ENCODE peak calls at places on chromosomes 16 and 17, in seven cellular contexts. G, E, P, W, J, Y and N are unnamed samples.

GRCh38 chr16:81036751-81037350 is 1.2 kb downstream of the ATMIN start:
- DNase-seq in G (no peak), E (no peak), Y (no peak), W (peak), J (no peak), P (no peak), N (no peak)

GRCh38 chr16:47777191-47777590 is 316.1 kb downstream of the PHKB start:
- DNase-seq in P (peak), Y (peak), G (no peak), W (peak), J (no peak), E (no peak), N (no peak)

GRCh38 chr17:31586946-31587345 is 195.5 kb downstream of the RAB11FIP4 start:
- DNase-seq in P (no peak), Y (no peak), E (no peak), J (no peak), G (no peak), W (peak), N (no peak)

GRCh38 chr16:82047787-82048186 is 12.7 kb downstream of the HSD17B2 start:
- DNase-seq in J (no peak), W (no peak), G (no peak), P (no peak), E (no peak), Y (no peak), N (no peak)

GRCh38 chr17:45284176-45285140 is 22.6 kb upstream of the SPATA32 start:
- DNase-seq in E (peak), Y (no peak), J (no peak), W (no peak), P (no peak), G (no peak), N (no peak)

GRCh38 chr16:58426960-58427359 is 34.7 kb downstream of the GINS3 start:
- DNase-seq in G (no peak), W (no peak), P (no peak), E (no peak), J (no peak), Y (no peak), N (no peak)

GRCh38 chr16:4767872-4768548 is 1.0 kb upstream of the ZNF500 start:
- DNase-seq in G (no peak), W (peak), Y (peak), J (peak), E (peak), P (peak), N (peak)

GRCh38 chr17:3609689-3610088 is 478 bp upstream of the TRPV1 start:
- DNase-seq in Y (no peak), P (no peak), G (no peak), W (no peak), E (no peak), J (no peak), N (no peak)

GRCh38 chr16:68079616-68080344 is 5.4 kb upstream of the NFATC3 start:
- DNase-seq in E (peak), Y (no peak), W (no peak), G (no peak), P (no peak), J (peak), N (peak)

GRCh38 chr16:83983491-83983890 is 15.4 kb downstream of the NECAB2 start:
- DNase-seq in W (peak), Y (peak), G (no peak), P (no peak), J (no peak), E (no peak), N (no peak)

GRCh38 chr17:7589891-7590611 is at the start of gene SOX15:
- DNase-seq in P (peak), E (no peak), W (no peak), Y (no peak), J (no peak), G (no peak), N (no peak)

GRCh38 chr17:62911106-62911505 is 54.9 kb upstream of the TANC2 start:
- DNase-seq in P (no peak), G (no peak), E (no peak), Y (no peak), W (peak), J (no peak), N (no peak)

DNA sequence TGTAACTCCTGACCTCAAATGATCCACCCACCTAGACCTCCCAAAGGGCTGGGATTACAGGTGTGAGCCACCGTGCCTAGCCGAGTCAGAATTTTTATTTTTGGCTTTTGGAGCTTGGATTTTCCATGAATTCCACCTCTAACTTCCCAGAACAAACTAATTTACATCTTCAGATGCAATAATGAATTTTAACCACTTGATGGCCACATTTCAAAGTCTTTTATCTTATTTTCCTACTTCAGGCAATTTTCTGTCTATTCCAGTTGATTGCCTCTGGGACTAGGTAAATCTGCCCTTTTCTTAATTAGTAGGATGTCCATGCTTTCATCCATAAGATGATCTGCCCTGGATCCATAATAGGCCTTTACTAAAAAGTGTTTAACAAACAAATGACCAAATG is 156.4 kb upstream of the ANKFN1 start:
- DNase-seq in G (no peak), J (no peak), Y (no peak), P (no peak), W (no peak), E (no peak), N (no peak)
- TF ChIP-seq CTCF in G (no peak), J (no peak), Y (no peak), P (peak), W (no peak), E (no peak), N (no peak)

GRCh38 chr16:66696669-66697630 is at the start of gene CMTM4:
- DNase-seq in G (peak), J (peak), W (peak), Y (peak), E (peak), P (peak), N (peak)
- TF ChIP-seq CTCF in G (no peak), J (no peak), W (peak), Y (no peak), E (no peak), P (peak), N (peak)

GRCh38 chr17:15945493-15946209 is 721 bp downstream of the ADORA2B start:
- DNase-seq in Y (no peak), E (no peak), G (no peak), J (no peak), P (peak), W (peak), N (no peak)

GRCh38 chr17:15947331-15947730 is 2.4 kb downstream of the ADORA2B start:
- DNase-seq in Y (no peak), E (no peak), G (no peak), P (peak), W (peak), J (no peak), N (no peak)

GRCh38 chr17:15943971-15944719 is 785 bp upstream of the ADORA2B start:
- DNase-seq in P (no peak), G (no peak), W (no peak), E (no peak), J (no peak), Y (no peak), N (no peak)

GRCh38 chr17:15946611-15947120 is 1.7 kb downstream of the ADORA2B start:
- DNase-seq in P (peak), Y (no peak), G (no peak), J (no peak), W (peak), E (no peak), N (no peak)

DNA sequence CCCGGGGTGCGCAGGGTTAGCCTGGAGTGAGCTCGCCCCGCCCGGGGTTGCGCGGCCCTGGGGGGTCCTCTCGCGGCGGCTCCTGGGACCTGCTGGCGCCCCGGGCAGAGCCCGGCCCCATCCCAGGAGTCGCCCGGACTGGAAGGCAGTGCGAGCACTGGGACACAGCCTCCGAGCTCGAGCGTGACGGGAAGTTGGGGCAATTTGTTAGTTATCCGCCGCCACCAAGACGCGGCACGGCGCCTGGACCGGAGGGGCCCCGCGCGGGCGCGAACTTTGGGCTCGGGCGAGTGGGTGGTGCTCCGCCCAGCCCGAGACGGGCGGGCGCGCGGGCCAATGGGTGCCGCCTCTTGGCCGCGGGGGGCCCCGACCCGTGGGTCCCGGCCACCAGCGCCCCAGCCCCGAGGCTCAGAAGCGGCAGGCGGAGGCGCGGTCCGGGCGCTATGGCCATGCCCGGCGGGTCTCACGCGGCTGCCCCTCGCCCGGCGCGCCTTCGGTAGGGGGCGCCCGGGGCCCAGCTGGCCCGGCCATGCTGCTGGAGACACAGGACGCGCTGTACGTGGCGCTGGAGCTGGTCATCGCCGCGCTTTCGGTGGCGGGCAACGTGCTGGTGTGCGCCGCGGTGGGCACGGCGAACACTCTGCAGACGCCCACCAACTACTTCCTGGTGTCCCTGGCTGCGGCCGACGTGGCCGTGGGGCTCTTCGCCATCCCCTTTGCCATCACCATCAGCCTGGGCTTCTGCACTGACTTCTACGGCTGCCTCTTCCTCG is at the start of gene ADORA2B:
- DNase-seq in J (peak), G (no peak), P (peak), W (peak), E (no peak), Y (peak), N (no peak)
- TF ChIP-seq CTCF in J (peak), G (peak), P (peak), W (peak), E (no peak), Y (peak), N (peak)

DNA sequence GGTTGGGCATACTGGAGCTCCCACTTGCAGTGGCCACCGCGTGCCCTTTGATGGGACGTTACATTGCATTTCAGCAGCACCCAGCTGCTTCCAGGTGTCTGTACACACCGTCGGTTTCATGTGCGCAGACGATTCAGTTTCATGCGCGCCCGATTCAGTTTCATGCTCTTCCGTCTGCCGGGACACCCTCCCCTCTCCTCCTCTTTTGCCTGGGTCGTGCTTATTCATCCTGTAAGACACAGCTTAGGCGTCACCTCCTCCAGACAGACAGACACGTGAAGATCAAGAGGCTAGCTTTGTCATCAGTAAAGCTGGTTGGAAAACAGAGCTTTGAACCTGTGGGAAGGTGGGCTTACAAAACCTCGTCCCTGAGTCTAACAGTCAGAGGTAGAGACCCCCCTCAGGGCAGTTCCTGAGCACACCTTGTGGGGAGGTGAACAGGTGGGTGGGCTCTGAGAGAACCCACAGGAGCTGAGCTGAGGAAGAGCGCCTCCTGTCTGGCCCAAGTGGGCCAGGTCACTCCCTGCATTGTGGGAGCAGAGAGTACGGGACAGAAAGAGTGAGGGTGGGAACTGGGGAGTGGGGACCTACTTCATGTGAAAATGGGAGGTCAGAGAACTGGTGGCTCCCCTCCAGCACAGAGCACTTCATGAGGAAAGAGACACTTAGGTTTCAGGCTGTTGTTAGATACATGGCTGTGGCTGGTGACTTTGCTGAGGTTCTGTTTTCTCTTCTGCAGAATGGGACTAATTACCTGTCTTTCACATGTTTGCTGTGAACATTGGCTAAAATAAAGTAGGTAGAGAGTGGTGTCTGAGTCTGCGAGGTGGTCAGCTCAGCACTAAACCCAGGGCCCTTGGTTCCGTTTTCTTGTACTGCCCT is 122.1 kb downstream of the SNX29 start:
- DNase-seq in J (no peak), W (no peak), P (no peak), Y (no peak), G (no peak), E (no peak), N (no peak)
- TF ChIP-seq CTCF in J (no peak), W (no peak), P (no peak), Y (no peak), G (no peak), E (no peak), N (no peak)

GRCh38 chr16:28925386-28926228 is 569 bp upstream of the RABEP2 start:
- DNase-seq in G (no peak), P (peak), Y (peak), E (peak), J (peak), W (peak), N (peak)

GRCh38 chr16:28924762-28925385 is at the start of gene RABEP2:
- DNase-seq in W (peak), G (peak), J (peak), E (peak), Y (peak), P (peak), N (peak)

GRCh38 chr16:28923231-28923587 is 1.8 kb downstream of the RABEP2 start:
- DNase-seq in Y (no peak), E (no peak), J (no peak), P (no peak), W (no peak), G (no peak), N (no peak)

GRCh38 chr16:28923652-28924398 is 1.2 kb downstream of the RABEP2 start:
- DNase-seq in P (no peak), E (no peak), Y (no peak), W (no peak), G (no peak), J (no peak), N (no peak)

DNA sequence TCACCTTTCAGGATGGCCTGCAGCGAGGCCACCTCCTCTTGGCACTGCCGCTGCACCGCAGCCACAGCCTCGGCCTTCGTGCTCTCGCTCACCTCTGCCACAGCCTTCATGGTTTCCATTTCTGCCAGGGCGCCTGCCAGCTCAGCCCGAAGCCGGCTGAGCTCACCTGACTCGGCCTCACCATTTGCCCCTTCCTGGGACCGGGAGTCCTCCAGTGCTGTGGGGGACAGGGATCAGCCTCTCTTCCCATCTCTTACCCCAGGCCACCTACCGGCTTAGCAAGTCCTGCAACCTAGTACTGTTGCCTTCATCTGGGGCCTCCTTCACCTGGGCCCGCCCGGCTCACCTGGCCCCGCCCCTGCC is 658 bp downstream of the RABEP2 start:
- DNase-seq in G (no peak), W (no peak), E (no peak), J (no peak), P (no peak), Y (no peak), N (no peak)
- TF ChIP-seq CTCF in G (no peak), W (no peak), E (no peak), J (peak), P (no peak), Y (no peak), N (no peak)

DNA sequence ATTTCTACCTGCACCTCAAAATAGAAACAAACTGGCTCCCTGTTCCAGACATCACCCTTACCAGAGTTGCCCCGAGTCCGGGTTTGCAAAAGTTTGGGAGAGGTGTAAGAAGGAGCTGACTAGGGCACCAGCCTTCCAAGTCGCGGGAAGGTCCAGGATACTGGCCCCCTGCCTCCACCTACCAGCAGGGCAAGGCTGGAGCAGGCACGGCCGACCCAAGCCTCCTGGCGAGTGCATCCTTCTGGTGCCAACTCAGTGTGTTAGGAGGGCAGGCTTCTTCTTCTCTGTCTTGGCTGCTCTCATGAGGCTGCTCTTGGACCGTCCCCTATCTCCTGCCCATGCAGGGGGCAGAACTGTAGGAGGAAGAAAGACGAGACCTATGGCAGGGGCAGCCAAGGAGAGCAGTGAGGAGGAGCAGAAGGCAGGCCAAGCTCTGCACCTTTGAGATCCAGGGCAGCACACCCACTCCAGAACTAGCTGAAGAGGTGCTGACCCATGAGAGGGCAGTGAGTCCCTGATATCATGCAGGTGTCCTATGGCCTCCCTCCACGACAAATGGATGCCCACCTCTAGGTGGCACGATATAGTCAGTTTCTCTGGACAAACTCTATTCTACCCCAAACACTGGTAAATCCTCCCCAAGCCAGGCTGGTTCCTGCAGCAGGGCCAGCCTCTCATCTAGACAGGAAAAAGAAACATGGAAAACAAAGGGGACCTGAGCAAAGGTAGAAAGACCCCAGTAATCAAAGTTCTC is 54.4 kb downstream of the CYTH1 start:
- DNase-seq in P (no peak), G (no peak), Y (no peak), E (no peak), J (no peak), W (no peak), N (no peak)
- TF ChIP-seq CTCF in P (no peak), G (no peak), Y (no peak), E (no peak), J (no peak), W (no peak), N (no peak)

GRCh38 chr17:67273900-67274299 is 28.9 kb upstream of the HELZ start:
- DNase-seq in G (no peak), E (no peak), Y (no peak), P (no peak), W (no peak), J (no peak), N (no peak)

GRCh38 chr17:67278363-67278762 is 33.4 kb upstream of the HELZ start:
- DNase-seq in Y (no peak), W (no peak), G (no peak), E (no peak), P (no peak), J (no peak), N (no peak)

GRCh38 chr17:67279115-67279514 is 34.1 kb upstream of the HELZ start:
- DNase-seq in J (no peak), G (no peak), E (no peak), Y (no peak), W (no peak), P (no peak), N (no peak)

GRCh38 chr17:67274466-67274865 is 29.5 kb upstream of the HELZ start:
- DNase-seq in G (no peak), J (no peak), E (no peak), Y (no peak), W (no peak), P (no peak), N (no peak)

DNA sequence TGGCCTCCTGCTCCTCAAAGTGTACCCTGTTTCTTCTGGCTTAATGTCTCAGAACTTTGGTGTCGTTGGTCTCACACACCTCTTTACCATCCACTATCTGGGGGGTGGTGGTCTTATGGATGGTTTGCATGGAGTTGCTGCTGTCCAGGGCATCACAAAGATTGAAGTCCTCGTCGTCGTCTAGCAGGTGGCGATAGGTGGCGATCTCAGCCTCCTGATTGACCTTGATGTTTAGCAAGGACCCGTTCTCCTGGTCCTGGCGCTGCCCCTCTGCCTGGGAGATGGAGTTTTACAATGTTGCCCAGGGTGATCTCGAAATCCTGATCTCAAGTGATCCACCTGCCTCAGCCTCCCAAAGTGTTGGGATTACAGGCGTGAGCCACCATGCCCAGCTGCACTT is 31.1 kb upstream of the HELZ start:
- DNase-seq in P (peak), W (no peak), E (no peak), G (no peak), Y (no peak), J (no peak), N (no peak)
- TF ChIP-seq CTCF in P (no peak), W (no peak), E (no peak), G (no peak), Y (peak), J (no peak), N (no peak)

DNA sequence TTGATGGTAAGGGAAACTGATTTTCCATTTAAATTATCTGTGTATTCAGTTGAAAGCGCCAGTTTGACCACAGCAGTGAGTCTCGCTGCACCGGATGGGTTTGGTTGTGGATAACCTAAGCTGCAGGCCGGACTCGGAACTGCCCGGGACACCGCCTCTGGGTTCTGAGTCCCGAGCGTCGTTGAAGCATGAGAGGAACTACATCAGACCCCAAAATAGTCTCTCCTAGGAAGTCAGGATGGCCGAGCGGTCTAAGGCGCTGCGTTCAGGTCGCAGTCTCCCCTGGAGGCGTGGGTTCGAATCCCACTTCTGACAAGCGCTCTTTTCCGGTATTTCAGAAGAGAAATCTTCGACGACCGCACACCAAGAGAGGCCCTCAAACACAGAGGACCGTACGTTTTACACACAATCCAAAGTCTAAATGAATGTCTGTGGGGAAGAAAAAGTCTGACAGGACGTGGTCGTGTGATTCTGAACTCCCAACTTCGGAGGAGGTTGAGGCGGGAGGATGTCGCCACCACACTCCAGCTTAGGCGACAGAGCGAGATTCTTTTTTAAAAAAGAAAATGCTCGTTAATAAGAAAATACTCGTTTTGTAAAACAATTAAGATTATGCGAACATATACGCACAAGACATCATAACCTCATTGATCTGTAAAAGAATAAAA is 15.4 kb upstream of the PLLP start:
- DNase-seq in Y (peak), E (peak), W (peak), J (peak), P (peak), G (peak), N (peak)
- TF ChIP-seq CTCF in Y (peak), E (no peak), W (peak), J (no peak), P (peak), G (no peak), N (no peak)